ENCODE peak calls at places on chromosomes 7 and 10, in eight cellular contexts. G is heart right ventricle, J is GM12865, T is ovary, P is BE2C, Q is fibroblast of lung, C is OCI-LY7, L is choroid plexus epithelial cell. R is an unnamed sample.

GRCh38 chr10:77493851-77494788 is 143.5 kb downstream of the KCNMA1 start:
- DNase-seq in Q (peak; percentile 59), G (no peak), T (no peak), L (peak; percentile 62), J (peak; percentile 71), P (peak; percentile 71), C (no peak), R (no peak)

GRCh38 chr7:156752371-156753297 is 112.1 kb downstream of the RNF32 start:
- DNase-seq in C (no peak), G (no peak), P (no peak), L (peak; percentile 74), T (no peak), J (no peak), Q (peak; percentile 79), R (no peak)

GRCh38 chr7:4240813-4241612 is 441.1 kb upstream of the FOXK1 start:
- DNase-seq in C (no peak), P (no peak), T (no peak), G (no peak), Q (no peak), L (no peak), J (no peak), R (no peak)

GRCh38 chr7:67821116-67821515 is 824.5 kb downstream of the TYW1 start:
- DNase-seq in G (no peak), C (no peak), L (no peak), Q (peak; percentile 6), J (no peak), P (no peak), T (no peak), R (no peak)

GRCh38 chr7:136086712-136087111 is 109.6 kb upstream of the MTPN start:
- DNase-seq in J (peak; percentile 24), P (peak; percentile 46), G (peak; percentile 80), C (peak; percentile 44), Q (peak; percentile 94), T (peak; percentile 46), L (peak; percentile 94), R (peak; percentile 80)

GRCh38 chr10:103852856-103853255 is 2.5 kb downstream of the SH3PXD2A start:
- DNase-seq in J (no peak), C (no peak), L (no peak), P (no peak), T (no peak), Q (no peak), G (peak; percentile 58), R (no peak)

GRCh38 chr7:96495751-96496216 is 173.9 kb upstream of the SLC25A13 start:
- DNase-seq in G (no peak), J (peak; percentile 31), P (no peak), L (no peak), T (no peak), C (no peak), Q (no peak), R (no peak)

GRCh38 chr10:30041394-30042105 is 17.8 kb downstream of the JCAD start:
- DNase-seq in J (no peak), Q (no peak), P (no peak), G (no peak), C (no peak), L (no peak), T (no peak), R (peak; percentile 11)

GRCh38 chr7:106944035-106944665 is 79.1 kb downstream of the PIK3CG start:
- DNase-seq in G (no peak), L (no peak), P (no peak), T (no peak), C (no peak), Q (no peak), J (no peak), R (no peak)

GRCh38 chr10:100020883-100021248 is 11.1 kb upstream of the DNMBP start:
- DNase-seq in G (no peak), T (no peak), J (no peak), P (peak; percentile 13), C (peak; percentile 86), L (no peak), Q (no peak), R (no peak)

GRCh38 chr7:10644849-10645248 is 328.8 kb upstream of the PHF14 start:
- DNase-seq in T (no peak), Q (no peak), G (no peak), J (no peak), C (no peak), P (no peak), L (no peak), R (no peak)

GRCh38 chr7:66206116-66206908 is 1.2 kb downstream of the TPST1 start:
- DNase-seq in G (no peak), P (no peak), T (no peak), J (no peak), L (no peak), Q (peak; percentile 33), C (no peak), R (peak; percentile 53)

GRCh38 chr10:103618575-103619423 is 125.3 kb downstream of the NEURL1 start:
- DNase-seq in L (peak; percentile 73), P (peak; percentile 83), T (peak; percentile 88), C (no peak), G (peak; percentile 75), Q (peak; percentile 68), J (no peak), R (peak; percentile 72)

GRCh38 chr7:36117201-36117840 is 35.7 kb upstream of the EEPD1 start:
- DNase-seq in Q (peak; percentile 18), G (no peak), P (no peak), L (peak; percentile 14), C (no peak), T (no peak), J (no peak), R (no peak)
- H3K4me3 ChIP-seq in Q (no peak overlapping the region), G (no peak overlapping the region), P (no peak overlapping the region), L (no peak overlapping the region), C (no peak overlapping the region), T (no peak overlapping the region), J (no peak overlapping the region), R (no peak overlapping the region)

DNA sequence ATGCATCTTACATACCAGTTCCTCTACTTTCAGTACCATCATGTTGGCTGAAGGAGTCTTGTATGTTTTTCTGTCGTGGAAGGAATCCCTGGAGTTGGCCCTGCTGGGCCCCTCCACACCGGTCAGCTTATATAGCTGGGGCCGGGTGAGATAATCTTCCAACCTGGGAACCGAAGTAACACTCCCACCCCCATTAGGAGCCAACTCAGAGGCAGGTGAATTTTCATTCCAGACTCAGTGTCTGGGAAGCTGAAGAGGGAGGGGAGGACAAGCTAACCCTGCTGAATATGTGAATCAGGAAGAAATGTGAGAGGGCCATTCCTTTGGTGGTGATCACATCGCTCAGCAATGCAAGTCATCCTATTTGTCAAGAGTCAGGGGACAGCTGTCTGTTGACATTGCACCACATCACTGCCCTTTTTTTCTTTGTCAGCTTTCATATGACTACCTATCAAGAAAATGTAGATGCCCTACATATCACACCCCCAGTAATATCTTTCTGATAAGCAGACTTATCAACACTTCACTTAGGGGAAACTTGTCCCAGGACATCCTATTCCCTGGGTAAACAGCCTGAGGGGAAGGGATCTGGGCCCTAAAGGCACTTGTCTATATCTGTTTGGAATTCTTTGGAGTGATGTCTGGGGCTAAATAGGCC is at the start of gene ANKRD1:
- DNase-seq in Q (peak; percentile 96), P (no peak), C (no peak), T (no peak), J (no peak), L (peak; percentile 92), G (peak; percentile 73), R (no peak)
- H3K4me3 ChIP-seq in Q (no peak within 1 kb of the TSS), P (no peak within 1 kb of the TSS), C (no peak within 1 kb of the TSS), T (no peak within 1 kb of the TSS), J (no peak within 1 kb of the TSS), L (peak within 1 kb of the TSS; percentile 19), G (peak within 1 kb of the TSS; percentile 59), R (no peak within 1 kb of the TSS)

DNA sequence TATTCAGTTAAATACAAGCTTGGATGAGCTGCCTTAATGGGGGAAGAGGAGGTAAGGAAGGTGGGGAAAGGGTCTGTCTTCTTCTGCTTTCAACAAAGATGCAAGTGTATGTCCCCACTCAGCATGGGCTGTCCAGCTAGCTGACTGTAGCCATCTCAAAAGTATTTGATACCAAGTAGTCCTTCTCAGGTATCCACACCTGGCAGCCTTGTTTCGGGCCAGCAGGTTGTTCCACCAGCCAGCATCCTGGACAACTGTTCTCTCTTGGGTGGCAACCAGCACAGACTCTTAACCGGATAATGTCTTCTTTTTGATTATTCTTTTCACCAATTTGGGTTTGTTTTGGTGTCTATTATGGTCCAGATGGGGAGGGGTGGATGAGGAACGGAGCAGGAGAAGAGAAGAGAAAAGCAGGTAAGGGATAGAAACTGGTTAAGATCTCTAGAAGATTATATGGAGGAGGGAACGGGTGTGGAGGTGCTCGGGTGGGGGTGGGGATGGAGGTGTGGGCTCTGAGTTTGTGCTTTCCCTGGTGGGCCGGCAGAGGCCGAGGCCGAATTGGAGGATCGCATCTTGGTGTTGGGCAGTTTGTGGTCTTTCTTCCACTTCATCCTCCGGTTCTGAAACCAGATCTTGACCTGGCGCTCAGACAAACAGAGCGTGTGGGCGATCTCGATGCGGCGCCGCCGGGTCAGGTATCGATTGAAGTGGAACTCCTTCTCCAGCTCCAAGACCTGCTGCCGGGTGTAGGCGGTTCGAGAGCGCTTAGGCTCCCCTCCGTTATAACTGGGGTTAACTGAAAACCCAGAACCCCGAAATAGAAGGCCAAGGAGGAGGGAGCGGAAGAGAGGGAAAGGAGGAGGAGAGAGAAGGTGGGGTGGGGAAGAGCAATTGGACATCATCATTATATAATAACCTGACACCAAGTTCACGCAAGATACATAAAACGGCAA is 1.5 kb downstream of the HOXA4 start:
- DNase-seq in G (no peak), C (no peak), T (no peak), L (no peak), J (no peak), P (no peak), Q (peak; percentile 32), R (no peak)
- H3K4me3 ChIP-seq in G (peak overlapping the region; percentile 58), C (no peak overlapping the region), T (no peak overlapping the region), L (no peak overlapping the region), J (no peak overlapping the region), P (no peak overlapping the region), Q (no peak overlapping the region), R (no peak overlapping the region)

GRCh38 chr7:129258649-129259389 is 34.0 kb downstream of the AHCYL2 start:
- DNase-seq in J (no peak), G (no peak), L (no peak), C (peak; percentile 13), T (no peak), P (no peak), Q (peak; percentile 53), R (no peak)
- H3K4me3 ChIP-seq in J (no peak overlapping the region), G (no peak overlapping the region), L (no peak overlapping the region), C (no peak overlapping the region), T (no peak overlapping the region), P (no peak overlapping the region), Q (no peak overlapping the region), R (no peak overlapping the region)